ENCODE peak calls at places on chromosomes 6 and 20, in five cellular contexts. Y is astrocyte of the cerebellum; E is iPS-NIHi11; W is activated naive CD8-positive, alpha-beta T cell treated with anti-CD3 and anti-CD28 coated beads for 36 hours; R is progenitor cell of endocrine pancreas. N is an unnamed sample.

GRCh38 chr6:5497896-5498578 is 236.7 kb downstream of the FARS2 start:
- DNase-seq in E (no peak), W (no peak), R (no peak), Y (peak; percentile 33), N (no peak)

GRCh38 chr6:152863618-152864326 is 113.2 kb downstream of the VIP start:
- DNase-seq in R (peak; percentile 41), W (peak; percentile 23), E (peak; percentile 56), Y (peak; percentile 78), N (peak; percentile 81)

GRCh38 chr20:38514185-38514584 is 41.5 kb downstream of the RALGAPB start:
- DNase-seq in Y (no peak), R (no peak), W (no peak), E (no peak), N (no peak)

GRCh38 chr20:50374541-50375078 is 135.6 kb upstream of the PTPN1 start:
- DNase-seq in E (no peak), Y (no peak), R (no peak), W (no peak), N (no peak)

GRCh38 chr6:119255492-119255891 is 94.1 kb downstream of the MAN1A1 start:
- DNase-seq in W (no peak), E (no peak), R (no peak), Y (no peak), N (peak; percentile 7)

GRCh38 chr6:42155293-42155692 is 12.9 kb upstream of the C6orf132 start:
- DNase-seq in Y (no peak), W (no peak), E (no peak), R (no peak), N (no peak)

GRCh38 chr20:47544852-47545251 is 43.2 kb downstream of the NCOA3 start:
- DNase-seq in Y (no peak), W (no peak), E (no peak), R (no peak), N (no peak)

GRCh38 chr6:18221288-18221615 is 43.1 kb downstream of the DEK start:
- DNase-seq in R (no peak), E (no peak), Y (no peak), W (no peak), N (no peak)

GRCh38 chr6:134619789-134620188 is 301.9 kb upstream of the SGK1 start:
- DNase-seq in R (no peak), Y (peak; percentile 91), E (no peak), W (no peak), N (no peak)

GRCh38 chr6:26555505-26556262 is 17.5 kb downstream of the HMGN4 start:
- DNase-seq in W (no peak), R (no peak), Y (no peak), E (no peak), N (no peak)

GRCh38 chr6:44247338-44248302 is 719 bp downstream of the HSP90AB1 start:
- DNase-seq in W (peak; percentile 86), Y (no peak), E (peak; percentile 48), R (peak; percentile 39), N (peak; percentile 91)

GRCh38 chr6:63897952-63898351 is 262.4 kb downstream of the PHF3 start:
- DNase-seq in Y (no peak), E (no peak), W (no peak), R (no peak), N (no peak)

GRCh38 chr6:152575621-152576150 is 61.5 kb downstream of the SYNE1 start:
- DNase-seq in Y (peak; percentile 22), E (no peak), R (no peak), W (no peak), N (no peak)

GRCh38 chr20:16385462-16385861 is 187.8 kb downstream of the KIF16B start:
- DNase-seq in Y (no peak), R (no peak), E (no peak), W (no peak), N (no peak)

GRCh38 chr6:169234634-169235033 is 19.0 kb downstream of the THBS2 start:
- DNase-seq in E (no peak), Y (no peak), W (no peak), R (no peak), N (no peak)

GRCh38 chr6:148501178-148501590 is 158.5 kb downstream of the SASH1 start:
- DNase-seq in E (no peak), W (no peak), Y (peak; percentile 63), R (no peak), N (no peak)

GRCh38 chr6:89970072-89970471 is 75.8 kb downstream of the GJA10 start:
- DNase-seq in E (no peak), R (no peak), W (no peak), Y (no peak), N (no peak)

GRCh38 chr20:37538003-37538402 is 10.3 kb upstream of the BLCAP start:
- DNase-seq in W (no peak), R (no peak), Y (no peak), E (no peak), N (no peak)

GRCh38 chr20:3614509-3614908 is 48.7 kb downstream of the GFRA4 start:
- DNase-seq in E (no peak), Y (no peak), W (no peak), R (no peak), N (no peak)

GRCh38 chr6:101398716-101399626 is 5.5 kb downstream of the GRIK2 start:
- DNase-seq in W (no peak), E (no peak), Y (no peak), R (no peak), N (no peak)

GRCh38 chr6:14540859-14541540 is 423.4 kb downstream of the CD83 start:
- DNase-seq in E (peak; percentile 24), W (no peak), Y (no peak), R (no peak), N (no peak)

GRCh38 chr6:170038251-170038650 is 252.6 kb downstream of the DLL1 start:
- DNase-seq in Y (no peak), E (no peak), R (no peak), W (no peak), N (no peak)

GRCh38 chr6:123604067-123604466 is 32.7 kb downstream of the TRDN start:
- DNase-seq in W (no peak), Y (no peak), R (no peak), E (no peak), N (no peak)

GRCh38 chr6:74931567-74931966 is 274.3 kb downstream of the COL12A1 start:
- DNase-seq in E (no peak), Y (peak; percentile 76), R (no peak), W (no peak), N (no peak)

GRCh38 chr6:74631558-74631957 is 574.3 kb downstream of the COL12A1 start:
- DNase-seq in W (no peak), Y (no peak), R (no peak), E (no peak), N (no peak)

GRCh38 chr6:154648776-154649175 is 84.4 kb upstream of the SCAF8 start:
- DNase-seq in E (no peak), Y (no peak), R (no peak), W (no peak), N (no peak)

GRCh38 chr6:81614292-81614691 is 138.2 kb downstream of the TENT5A start:
- DNase-seq in W (no peak), R (no peak), E (peak; percentile 18), Y (no peak), N (no peak)

GRCh38 chr6:142222022-142222421 is 75.0 kb downstream of the VTA1 start:
- DNase-seq in R (no peak), Y (no peak), W (no peak), E (no peak), N (no peak)

GRCh38 chr6:149929422-149929821 is 6.5 kb upstream of the RAET1G start:
- DNase-seq in W (no peak), Y (no peak), E (peak; percentile 58), R (no peak), N (peak; percentile 44)

GRCh38 chr6:128204621-128205020 is 303.8 kb upstream of the THEMIS start:
- DNase-seq in R (no peak), E (no peak), Y (no peak), W (no peak), N (no peak)

GRCh38 chr6:31186052-31186734 is 15.7 kb upstream of the POU5F1 start:
- DNase-seq in R (no peak), W (no peak), E (no peak), Y (no peak), N (no peak)

N was measured in activated CD8-positive, alpha-beta T cell treated with anti-CD3 and anti-CD28 coated beads for 36 hours.